ENCODE peak calls at places on chromosomes 11 and 22, in seven cellular contexts. Q, B, V, Z, L, F and A are unnamed samples.

GRCh38 chr11:67269401-67270255 is 3.4 kb downstream of the GRK2 start:
- DNase-seq in L (no peak), F (no peak), V (no peak), Q (no peak), B (peak; percentile 52), Z (no peak), A (no peak)

GRCh38 chr11:9313648-9314290 is 624 bp downstream of the TMEM41B start:
- DNase-seq in L (peak; percentile 18), Q (no peak), Z (no peak), B (no peak), V (peak; percentile 32), F (no peak), A (peak; percentile 24)

GRCh38 chr11:7513210-7514098 is at the start of gene PPFIBP2:
- DNase-seq in B (peak; percentile 86), L (peak; percentile 55), V (peak; percentile 83), Z (no peak), F (peak; percentile 98), Q (peak; percentile 73), A (peak; percentile 66)

GRCh38 chr22:20953668-20954500 is 13.2 kb upstream of the AIFM3 start:
- DNase-seq in Q (peak; percentile 16), B (no peak), Z (peak; percentile 6), F (no peak), V (no peak), L (no peak), A (peak; percentile 67)

GRCh38 chr11:4643084-4643483 is 698 bp upstream of the OR51E1 start:
- DNase-seq in B (peak; percentile 60), Z (no peak), L (no peak), F (no peak), Q (no peak), V (no peak), A (peak; percentile 2)

GRCh38 chr22:50705219-50705691 is 32.6 kb downstream of the SHANK3 start:
- DNase-seq in Q (no peak), V (no peak), Z (no peak), L (peak; percentile 81), B (peak; percentile 60), F (no peak), A (peak; percentile 87)

GRCh38 chr11:35011389-35011788 is 95.0 kb downstream of the PDHX start:
- DNase-seq in Z (no peak), B (no peak), F (no peak), Q (peak; percentile 39), L (peak; percentile 36), V (no peak), A (no peak)

GRCh38 chr11:86138958-86139357 is 70.1 kb upstream of the PICALM start:
- DNase-seq in V (peak; percentile 25), L (no peak), F (no peak), Z (no peak), B (no peak), Q (no peak), A (peak; percentile 47)

GRCh38 chr11:64081663-64082442 is 46.1 kb downstream of the FLRT1 start:
- DNase-seq in Z (no peak), B (no peak), V (no peak), Q (no peak), L (no peak), F (peak; percentile 54), A (no peak)

GRCh38 chr11:68890490-68891231 is 13.0 kb downstream of the MRPL21 start:
- DNase-seq in L (peak; percentile 97), Z (peak; percentile 84), B (peak; percentile 91), F (peak; percentile 85), V (no peak), Q (no peak), A (peak; percentile 93)

GRCh38 chr11:91163619-91164451 is 941.0 kb upstream of the CHORDC1 start:
- DNase-seq in V (no peak), Z (no peak), B (no peak), L (peak; percentile 73), Q (peak; percentile 44), F (no peak), A (peak; percentile 74)

GRCh38 chr11:73872746-73873412 is 3.8 kb downstream of the COA4 start:
- DNase-seq in Z (no peak), B (no peak), F (peak; percentile 47), Q (no peak), L (no peak), V (no peak), A (no peak)

GRCh38 chr22:50360578-50360977 is 17.5 kb downstream of the PPP6R2 start:
- DNase-seq in F (no peak), B (no peak), Z (no peak), L (no peak), Q (no peak), V (no peak), A (no peak)

GRCh38 chr11:74321487-74322188 is 10.2 kb upstream of the P4HA3 start:
- DNase-seq in F (no peak), Z (peak; percentile 32), V (no peak), L (peak; percentile 70), Q (peak; percentile 64), B (no peak), A (peak; percentile 74)

GRCh38 chr11:114832532-114833125 is 154.3 kb downstream of the NXPE2 start:
- DNase-seq in Q (no peak), B (no peak), F (no peak), L (no peak), Z (no peak), V (no peak), A (no peak)

GRCh38 chr22:43451651-43452050 is 39.8 kb downstream of the MPPED1 start:
- DNase-seq in F (no peak), Q (no peak), L (no peak), V (no peak), Z (no peak), B (no peak), A (no peak)

DNA sequence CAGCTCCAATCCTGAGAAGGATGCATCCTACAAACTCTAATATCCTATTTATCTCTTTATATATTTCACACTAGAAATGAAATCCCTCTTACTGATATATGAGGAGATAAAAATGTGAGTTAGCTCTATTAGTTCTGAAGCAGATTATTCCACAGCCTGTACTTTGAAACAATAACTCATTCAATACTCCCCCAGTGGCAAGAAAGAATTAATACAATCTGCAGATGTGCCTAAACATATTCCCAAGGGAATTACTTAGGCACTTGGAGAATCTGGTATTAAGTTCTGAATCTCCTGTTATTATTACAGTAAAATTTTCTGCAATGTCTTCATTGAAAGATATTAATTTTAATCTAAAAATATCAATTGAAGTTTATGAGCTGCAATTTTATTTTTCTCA is 59.4 kb downstream of the DDI1 start:
- DNase-seq in F (no peak), Z (no peak), Q (no peak), V (no peak), L (no peak), B (no peak), A (peak; percentile 39)
- TF ChIP-seq CTCF in F (no peak), Z (no peak), Q (no peak), V (no peak), L (no peak), B (no peak), A (peak; percentile 22)

DNA sequence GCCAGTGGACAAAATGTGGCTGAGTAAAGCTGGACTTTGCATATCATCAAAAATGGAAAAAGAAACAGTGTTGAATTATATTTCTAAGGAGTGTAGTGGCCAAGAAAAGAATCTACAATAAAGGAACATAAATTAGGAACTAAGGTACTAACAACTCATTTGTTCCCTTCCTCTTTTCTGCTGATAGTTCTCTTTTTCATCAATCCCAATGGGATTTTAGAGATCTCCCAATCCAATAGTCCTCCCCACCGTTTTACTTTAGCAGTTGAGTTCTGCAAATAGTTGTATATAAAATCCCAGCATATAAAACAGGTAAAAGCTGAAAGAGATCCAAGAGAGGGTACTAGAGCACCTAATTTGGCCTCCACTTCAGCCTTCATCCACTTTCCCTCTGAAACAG is 2.0 kb downstream of the PRCP start:
- DNase-seq in V (no peak), Z (no peak), F (no peak), Q (no peak), B (no peak), L (no peak), A (no peak)
- H3K4me3 ChIP-seq in V (no peak overlapping the region), Z (no peak overlapping the region), F (peak overlapping the region; percentile 69), Q (no peak overlapping the region), B (no peak overlapping the region), L (no peak overlapping the region), A (no peak overlapping the region)

DNA sequence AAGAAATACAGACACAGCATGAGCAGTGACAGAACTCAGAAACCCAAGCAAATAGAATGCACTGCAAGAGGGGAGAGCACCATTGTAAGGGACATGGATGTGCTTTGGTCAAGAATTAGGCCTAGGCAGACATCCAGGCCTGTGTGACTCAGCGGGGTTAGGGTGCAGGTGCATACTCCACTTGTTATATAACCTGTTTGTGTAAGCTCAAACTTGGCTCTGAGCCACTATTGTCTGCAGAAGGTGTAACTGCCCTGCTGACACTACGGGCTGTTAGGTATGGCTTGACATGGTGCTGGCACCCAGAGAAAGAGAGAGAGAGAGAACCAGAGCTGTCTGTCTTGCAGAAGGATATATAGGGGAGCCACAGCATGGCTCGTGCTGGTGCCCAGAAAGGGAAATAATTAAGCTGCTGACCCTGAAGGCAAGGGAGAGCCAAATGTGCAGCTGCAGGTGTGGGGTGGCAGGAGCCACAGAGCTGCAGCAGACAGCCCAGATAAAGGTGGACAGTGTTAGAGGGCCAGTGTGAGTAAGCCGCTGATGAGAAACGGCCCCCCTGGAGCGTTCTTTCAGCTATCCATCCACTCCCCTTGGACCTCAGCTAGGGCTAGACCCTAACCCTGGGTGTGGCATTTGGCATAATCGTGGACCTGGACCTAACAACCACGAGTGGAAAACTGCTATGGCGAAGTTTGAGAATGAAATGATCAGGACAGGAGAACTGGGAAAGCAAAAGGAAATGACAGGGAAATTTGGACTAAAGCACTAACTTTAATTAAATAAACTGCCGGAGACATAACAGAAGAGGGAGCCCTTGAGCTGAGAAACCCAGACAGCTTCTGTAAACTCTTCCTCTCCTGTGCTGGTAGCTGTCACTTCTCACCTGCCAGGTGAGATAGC is 253.0 kb upstream of the CCDC179 start:
- DNase-seq in Q (peak; percentile 43), B (no peak), Z (no peak), L (peak; percentile 66), F (no peak), V (no peak), A (peak; percentile 73)
- TF ChIP-seq CTCF in Q (peak; percentile 47), B (peak; percentile 43), Z (peak; percentile 62), L (peak; percentile 59), F (peak; percentile 39), V (no peak), A (peak; percentile 81)

GRCh38 chr11:2703487-2704141 is 3.8 kb upstream of the KCNQ1OT1 start:
- DNase-seq in V (no peak), Z (no peak), Q (no peak), L (no peak), F (no peak), B (no peak), A (peak; percentile 34)

GRCh38 chr11:2701230-2701629 is 1.4 kb upstream of the KCNQ1OT1 start:
- DNase-seq in L (no peak), Z (no peak), B (no peak), V (no peak), F (no peak), Q (no peak), A (no peak)

GRCh38 chr11:2702771-2703486 is 3.1 kb upstream of the KCNQ1OT1 start:
- DNase-seq in Q (no peak), Z (no peak), F (peak; percentile 70), V (no peak), L (no peak), B (no peak), A (no peak)

GRCh38 chr11:2700415-2701211 is 819 bp upstream of the KCNQ1OT1 start:
- DNase-seq in L (no peak), Z (no peak), V (peak; percentile 62), Q (peak; percentile 52), F (peak; percentile 94), B (peak; percentile 67), A (no peak)

GRCh38 chr11:2701898-2702434 is 2.2 kb upstream of the KCNQ1OT1 start:
- DNase-seq in F (no peak), B (no peak), L (no peak), Z (no peak), Q (no peak), V (no peak), A (no peak)
- H3K4me3 ChIP-seq in F (no peak overlapping the region), B (no peak overlapping the region), L (no peak overlapping the region), Z (no peak overlapping the region), Q (no peak overlapping the region), V (no peak overlapping the region), A (no peak overlapping the region)

GRCh38 chr11:111737877-111738205 is 28.3 kb downstream of the PPP2R1B start:
- DNase-seq in F (no peak), B (no peak), Z (no peak), V (no peak), L (no peak), Q (no peak), A (peak; percentile 52)
- TF ChIP-seq CTCF in F (no peak), B (no peak), Z (no peak), V (no peak), L (no peak), Q (no peak), A (no peak)